ENCODE peak calls at places on chromosome 4, in five cellular contexts. One of them, this sample, is unnamed.

GRCh38 chr4:110049951-110050925 is 137.6 kb downstream of the EGF start:
- DNase-seq in HCT116: peak; percentile 8
- DNase-seq in right lobe of liver: no peak
- DNase-seq in lower leg skin: peak; percentile 28
- DNase-seq in NB4: peak; percentile 45
- DNase-seq in this sample: no peak

GRCh38 chr4:24793219-24794005 is 2.0 kb upstream of the SOD3 start:
- DNase-seq in right lobe of liver: no peak
- DNase-seq in HCT116: peak; percentile 8
- DNase-seq in NB4: no peak
- DNase-seq in lower leg skin: no peak
- DNase-seq in this sample: no peak

GRCh38 chr4:3291411-3291968 is 1.3 kb upstream of the RGS12 start:
- DNase-seq in right lobe of liver: peak; percentile 55
- DNase-seq in lower leg skin: peak; percentile 49
- DNase-seq in NB4: no peak
- DNase-seq in HCT116: no peak
- DNase-seq in this sample: no peak

GRCh38 chr4:132396636-132397035 is 752.5 kb upstream of the PCDH10 start:
- DNase-seq in NB4: no peak
- DNase-seq in right lobe of liver: no peak
- DNase-seq in lower leg skin: no peak
- DNase-seq in HCT116: no peak
- DNase-seq in this sample: no peak

GRCh38 chr4:77240469-77241066 is 83.6 kb downstream of the CCNG2 start:
- DNase-seq in right lobe of liver: peak; percentile 68
- DNase-seq in HCT116: peak; percentile 51
- DNase-seq in lower leg skin: peak; percentile 32
- DNase-seq in NB4: peak; percentile 61
- DNase-seq in this sample: peak; percentile 20

GRCh38 chr4:179843370-179843769 is 2399.8 kb upstream of the TENM3 start:
- DNase-seq in NB4: no peak
- DNase-seq in lower leg skin: no peak
- DNase-seq in right lobe of liver: no peak
- DNase-seq in HCT116: no peak
- DNase-seq in this sample: no peak

GRCh38 chr4:3789587-3789986 is 23.4 kb downstream of the ADRA2C start:
- DNase-seq in NB4: no peak
- DNase-seq in HCT116: no peak
- DNase-seq in right lobe of liver: no peak
- DNase-seq in lower leg skin: no peak
- DNase-seq in this sample: no peak

GRCh38 chr4:118948545-118949144 is 60.0 kb downstream of the SYNPO2 start:
- DNase-seq in lower leg skin: no peak
- DNase-seq in NB4: peak; percentile 61
- DNase-seq in HCT116: no peak
- DNase-seq in right lobe of liver: no peak
- DNase-seq in this sample: no peak

GRCh38 chr4:148443550-148444295 is 1.5 kb upstream of the NR3C2 start:
- DNase-seq in HCT116: no peak
- DNase-seq in lower leg skin: peak; percentile 20
- DNase-seq in NB4: no peak
- DNase-seq in right lobe of liver: peak; percentile 64
- DNase-seq in this sample: no peak

GRCh38 chr4:69984030-69984443 is 11.7 kb upstream of the STATH start:
- DNase-seq in right lobe of liver: no peak
- DNase-seq in lower leg skin: no peak
- DNase-seq in NB4: peak; percentile 4
- DNase-seq in HCT116: no peak
- DNase-seq in this sample: no peak

GRCh38 chr4:126705271-126705670 is 927.5 kb upstream of the INTU start:
- DNase-seq in HCT116: no peak
- DNase-seq in right lobe of liver: no peak
- DNase-seq in lower leg skin: no peak
- DNase-seq in NB4: no peak
- DNase-seq in this sample: no peak

GRCh38 chr4:88645994-88646393 is 51.6 kb downstream of the NAP1L5 start:
- DNase-seq in lower leg skin: no peak
- DNase-seq in NB4: no peak
- DNase-seq in right lobe of liver: no peak
- DNase-seq in HCT116: no peak
- DNase-seq in this sample: no peak

GRCh38 chr4:122234686-122235085 is 82.6 kb downstream of the BLTP1 start:
- DNase-seq in right lobe of liver: no peak
- DNase-seq in NB4: no peak
- DNase-seq in lower leg skin: no peak
- DNase-seq in HCT116: no peak
- DNase-seq in this sample: no peak

GRCh38 chr4:688695-689497 is at the start of gene SLC49A3:
- DNase-seq in NB4: no peak
- DNase-seq in HCT116: no peak
- DNase-seq in lower leg skin: no peak
- DNase-seq in right lobe of liver: peak; percentile 51
- DNase-seq in this sample: no peak

GRCh38 chr4:94714360-94714759 is 43.4 kb upstream of the BMPR1B start:
- DNase-seq in right lobe of liver: no peak
- DNase-seq in lower leg skin: no peak
- DNase-seq in NB4: no peak
- DNase-seq in HCT116: no peak
- DNase-seq in this sample: no peak

GRCh38 chr4:187309456-187309855 is 585.8 kb upstream of the FAT1 start:
- DNase-seq in HCT116: no peak
- DNase-seq in NB4: no peak
- DNase-seq in right lobe of liver: no peak
- DNase-seq in lower leg skin: no peak
- DNase-seq in this sample: no peak

GRCh38 chr4:128288689-128289106 is 1.1 kb upstream of the PGRMC2 start:
- DNase-seq in right lobe of liver: no peak
- DNase-seq in lower leg skin: no peak
- DNase-seq in HCT116: no peak
- DNase-seq in NB4: peak; percentile 61
- DNase-seq in this sample: no peak

GRCh38 chr4:81366786-81367185 is 104.9 kb downstream of the RASGEF1B start:
- DNase-seq in lower leg skin: no peak
- DNase-seq in HCT116: no peak
- DNase-seq in right lobe of liver: no peak
- DNase-seq in NB4: no peak
- DNase-seq in this sample: no peak

DNA sequence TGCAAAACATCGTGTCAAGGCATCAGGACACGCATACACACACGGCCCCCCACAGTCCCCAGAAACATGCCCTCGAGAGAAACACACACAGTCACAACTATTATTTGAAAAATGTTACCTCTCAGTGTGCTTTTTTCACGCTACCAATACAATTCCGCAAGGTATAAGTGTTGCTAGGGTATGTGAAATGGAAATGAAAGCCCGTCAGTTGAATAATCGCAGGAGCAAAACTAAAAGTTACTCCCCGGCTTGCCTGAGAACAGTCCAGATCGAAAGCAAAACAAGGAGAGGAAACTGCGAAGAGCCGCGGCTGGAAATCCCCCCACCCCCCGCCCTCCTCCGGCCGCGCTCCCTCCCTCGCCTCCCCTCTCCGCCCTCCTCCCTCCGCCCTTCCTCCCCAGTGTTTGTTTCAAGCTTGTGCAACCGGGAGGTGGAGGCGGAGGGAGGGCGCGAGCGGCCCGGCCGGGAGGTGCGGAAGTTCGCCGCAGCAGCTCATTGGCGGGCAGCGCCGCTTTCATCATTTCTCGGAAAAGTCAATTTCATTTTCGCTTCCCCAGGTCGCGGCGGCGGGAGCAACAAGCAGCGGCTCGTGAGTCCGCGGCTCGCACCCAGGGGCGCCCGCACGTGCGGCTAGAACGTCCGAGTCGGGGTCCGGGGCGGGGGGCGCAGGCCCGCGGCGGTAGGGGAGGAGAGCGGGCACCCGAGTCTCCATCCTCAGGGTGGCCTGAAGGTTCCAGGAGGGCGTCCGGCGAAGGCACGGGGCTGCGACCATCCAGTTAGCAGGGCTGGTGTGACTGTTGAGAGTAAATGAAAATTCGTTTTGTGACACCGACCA is at the start of gene IRF2:
- DNase-seq in NB4: peak; percentile 99
- DNase-seq in lower leg skin: peak; percentile 96
- DNase-seq in HCT116: peak; percentile 71
- DNase-seq in right lobe of liver: peak; percentile 98
- DNase-seq in this sample: peak; percentile 84
- TF ChIP-seq POLR2A in NB4: peak; percentile 70
- TF ChIP-seq POLR2A in lower leg skin: peak; percentile 87
- TF ChIP-seq POLR2A in HCT116: no peak
- TF ChIP-seq POLR2A in right lobe of liver: peak; percentile 94
- TF ChIP-seq POLR2A in this sample: peak; percentile 63

GRCh38 chr4:7806080-7806630 is 133.5 kb downstream of the AFAP1 start:
- DNase-seq in lower leg skin: no peak
- DNase-seq in right lobe of liver: no peak
- DNase-seq in NB4: no peak
- DNase-seq in HCT116: no peak
- DNase-seq in this sample: no peak
- TF ChIP-seq POLR2A in lower leg skin: no peak
- TF ChIP-seq POLR2A in right lobe of liver: no peak
- TF ChIP-seq POLR2A in NB4: no peak
- TF ChIP-seq POLR2A in HCT116: no peak
- TF ChIP-seq POLR2A in this sample: no peak

GRCh38 chr4:184361443-184361842 is 112.9 kb downstream of the IRF2 start:
- DNase-seq in HCT116: no peak
- DNase-seq in lower leg skin: no peak
- DNase-seq in NB4: no peak
- DNase-seq in right lobe of liver: no peak
- DNase-seq in this sample: no peak
- TF ChIP-seq POLR2A in HCT116: no peak
- TF ChIP-seq POLR2A in lower leg skin: no peak
- TF ChIP-seq POLR2A in NB4: no peak
- TF ChIP-seq POLR2A in right lobe of liver: no peak
- TF ChIP-seq POLR2A in this sample: no peak

GRCh38 chr4:6909113-6909969 is at the start of gene TBC1D14:
- DNase-seq in right lobe of liver: peak; percentile 90
- DNase-seq in lower leg skin: peak; percentile 83
- DNase-seq in HCT116: peak; percentile 68
- DNase-seq in NB4: peak; percentile 94
- DNase-seq in this sample: peak; percentile 77

GRCh38 chr4:6910340-6910959 is 824 bp downstream of the TBC1D14 start:
- DNase-seq in NB4: peak; percentile 56
- DNase-seq in HCT116: no peak
- DNase-seq in lower leg skin: no peak
- DNase-seq in right lobe of liver: peak; percentile 71
- DNase-seq in this sample: no peak

GRCh38 chr4:6909970-6910339 is 329 bp downstream of the TBC1D14 start:
- DNase-seq in HCT116: no peak
- DNase-seq in NB4: peak; percentile 76
- DNase-seq in right lobe of liver: peak; percentile 55
- DNase-seq in lower leg skin: no peak
- DNase-seq in this sample: no peak

GRCh38 chr4:6912412-6912811 is 2.8 kb downstream of the TBC1D14 start:
- DNase-seq in lower leg skin: no peak
- DNase-seq in HCT116: no peak
- DNase-seq in NB4: peak; percentile 54
- DNase-seq in right lobe of liver: no peak
- DNase-seq in this sample: no peak

GRCh38 chr4:6910960-6911874 is 1.6 kb downstream of the TBC1D14 start:
- DNase-seq in right lobe of liver: no peak
- DNase-seq in lower leg skin: no peak
- DNase-seq in NB4: no peak
- DNase-seq in HCT116: no peak
- DNase-seq in this sample: no peak
- TF ChIP-seq POLR2A in right lobe of liver: no peak
- TF ChIP-seq POLR2A in lower leg skin: no peak
- TF ChIP-seq POLR2A in NB4: no peak
- TF ChIP-seq POLR2A in HCT116: no peak
- TF ChIP-seq POLR2A in this sample: no peak

This sample was measured in H54.